ENCODE peak calls at places on chromosomes 4 and X, in five cellular contexts. X is neuronal stem cell; D is effector memory CD4-positive, alpha-beta T cell; I is ovary; K is CD4-positive, CD25-positive, alpha-beta regulatory T cell. H is an unnamed sample.
A peak's percentile ranks its signal among the peaks of the same experiment; 100 is the strongest.

GRCh38 chrX:36414056-36414455 is 494.5 kb downstream of the CFAP47 start:
- DNase-seq in X (no peak), D (no peak), I (no peak), K (no peak), H (no peak)

GRCh38 chrX:5876984-5877655 is 351.5 kb downstream of the NLGN4X start:
- DNase-seq in X (peak; percentile 2), D (no peak), I (no peak), K (no peak), H (no peak)

GRCh38 chr4:20860878-20861277 is 160.6 kb downstream of the PACRGL start:
- DNase-seq in X (no peak), D (no peak), I (no peak), K (no peak), H (no peak)

GRCh38 chr4:186249785-186250739 is 15.9 kb upstream of the F11 start:
- DNase-seq in X (no peak), D (no peak), I (no peak), K (no peak), H (no peak)

GRCh38 chr4:6495296-6495590 is 22.8 kb upstream of the PPP2R2C start:
- DNase-seq in X (no peak), D (no peak), I (no peak), K (no peak), H (no peak)

GRCh38 chr4:169810325-169811323 is 52.9 kb upstream of the HPF1 start:
- DNase-seq in X (peak; percentile 63), D (no peak), I (no peak), K (peak; percentile 70), H (peak; percentile 76)

GRCh38 chr4:143294310-143294709 is 42.4 kb upstream of the GAB1 start:
- DNase-seq in X (no peak), D (no peak), I (peak; percentile 78), K (no peak), H (no peak)

GRCh38 chr4:184961693-184962092 is 56.6 kb upstream of the HELT start:
- DNase-seq in X (no peak), D (no peak), I (no peak), K (no peak), H (no peak)

GRCh38 chr4:85565761-85566480 is 91.0 kb downstream of the ARHGAP24 start:
- DNase-seq in X (no peak), D (no peak), I (no peak), K (no peak), H (no peak)

GRCh38 chrX:134634691-134635090 is 23.6 kb downstream of the PLAC1 start:
- DNase-seq in X (no peak), D (no peak), I (no peak), K (no peak), H (no peak)

GRCh38 chrX:46444011-46444410 is 101.2 kb downstream of the ZNF674 start:
- DNase-seq in X (no peak), D (no peak), I (no peak), K (no peak), H (no peak)

GRCh38 chr4:121048165-121048564 is 24.2 kb downstream of the NDNF start:
- DNase-seq in X (no peak), D (no peak), I (no peak), K (no peak), H (no peak)

GRCh38 chr4:45030059-45030458 is 303.7 kb upstream of the GNPDA2 start:
- DNase-seq in X (no peak), D (no peak), I (no peak), K (no peak), H (no peak)

GRCh38 chr4:48343035-48343434 is 1.7 kb downstream of the SLAIN2 start:
- DNase-seq in X (no peak), D (no peak), I (no peak), K (peak; percentile 19), H (no peak)

GRCh38 chrX:92209936-92210335 is 430.8 kb downstream of the PCDH11X start:
- DNase-seq in X (no peak), D (no peak), I (no peak), K (no peak), H (no peak)

GRCh38 chr4:98586634-98587354 is 71.6 kb downstream of the TSPAN5 start:
- DNase-seq in X (no peak), D (no peak), I (no peak), K (no peak), H (no peak)

GRCh38 chrX:21741869-21742701 is 15.8 kb downstream of the SMPX start:
- DNase-seq in X (no peak), D (no peak), I (no peak), K (no peak), H (no peak)

GRCh38 chr4:27005512-27006246 is 145.0 kb downstream of the STIM2 start:
- DNase-seq in X (no peak), D (no peak), I (no peak), K (no peak), H (no peak)

GRCh38 chr4:156962551-156962974 is 9.0 kb downstream of the PDGFC start:
- DNase-seq in X (no peak), D (no peak), I (peak; percentile 50), K (no peak), H (no peak)

GRCh38 chr4:7902101-7902553 is 37.5 kb downstream of the AFAP1 start:
- DNase-seq in X (no peak), D (no peak), I (no peak), K (no peak), H (no peak)

DNA sequence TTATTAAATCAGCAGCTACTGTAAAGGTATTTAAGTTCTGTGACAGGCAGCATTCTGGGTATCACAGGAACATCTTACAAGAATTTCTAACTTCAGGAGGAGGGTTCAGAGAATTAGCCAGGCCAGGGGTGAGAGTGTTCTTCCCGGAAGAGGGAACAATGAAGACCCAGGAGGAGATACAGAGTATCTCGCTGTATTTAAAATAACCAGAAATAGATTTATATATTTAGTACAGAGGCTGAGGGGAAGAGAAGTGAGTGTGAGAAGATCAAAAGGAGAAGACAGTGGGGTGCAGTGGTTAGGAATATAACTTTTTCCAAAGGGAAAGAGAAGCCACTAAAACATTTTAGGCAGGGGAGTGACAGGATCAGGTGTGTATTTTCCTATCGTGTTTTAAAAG is 186.8 kb downstream of the RAPGEF2 start:
- DNase-seq in X (no peak), D (no peak), I (no peak), K (no peak), H (no peak)
- H3K27ac ChIP-seq in X (no peak overlapping the region), D (no peak overlapping the region), I (no peak overlapping the region), K (no peak overlapping the region), H (no peak overlapping the region)

GRCh38 chr4:177349191-177349590 is 39.5 kb downstream of the NEIL3 start:
- DNase-seq in X (no peak), D (no peak), I (no peak), K (no peak), H (no peak)

GRCh38 chr4:177348348-177348747 is 38.7 kb downstream of the NEIL3 start:
- DNase-seq in X (no peak), D (no peak), I (no peak), K (no peak), H (no peak)

GRCh38 chr4:177356191-177356590 is 46.5 kb downstream of the NEIL3 start:
- DNase-seq in X (no peak), D (no peak), I (no peak), K (no peak), H (no peak)

GRCh38 chr4:177356921-177357320 is 47.2 kb downstream of the NEIL3 start:
- DNase-seq in X (no peak), D (no peak), I (no peak), K (no peak), H (no peak)

DNA sequence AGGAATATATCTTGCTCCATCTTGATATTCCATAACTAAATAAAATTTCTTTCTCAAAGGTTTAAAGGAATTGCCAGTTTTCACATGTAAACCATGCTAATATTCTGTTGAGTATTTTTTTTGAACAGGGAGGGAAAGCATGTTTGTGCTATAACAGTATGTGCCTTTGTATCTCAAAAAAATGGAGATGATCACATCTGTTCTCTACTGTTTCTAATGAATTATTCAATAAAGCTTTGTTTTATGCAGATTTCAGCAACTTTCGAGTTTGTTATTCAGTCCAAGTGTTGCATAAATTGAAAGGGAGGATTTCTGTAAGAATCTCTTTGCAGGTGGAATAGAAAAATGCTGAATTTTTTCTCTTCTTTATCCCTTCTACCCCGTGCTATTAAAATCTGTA is 41.9 kb downstream of the NEIL3 start:
- DNase-seq in X (no peak), D (no peak), I (no peak), K (no peak), H (peak; percentile 26)
- H3K27ac ChIP-seq in X (no peak overlapping the region), D (no peak overlapping the region), I (no peak overlapping the region), K (no peak overlapping the region), H (peak overlapping the region; percentile 85)

GRCh38 chr4:52976523-52977230 is 114.6 kb downstream of the RASL11B start:
- DNase-seq in X (no peak), D (no peak), I (no peak), K (no peak), H (no peak)

GRCh38 chr4:52979821-52980590 is 117.9 kb downstream of the RASL11B start:
- DNase-seq in X (no peak), D (no peak), I (no peak), K (no peak), H (no peak)

GRCh38 chr4:52977252-52977651 is 115.1 kb downstream of the RASL11B start:
- DNase-seq in X (no peak), D (no peak), I (no peak), K (no peak), H (no peak)

GRCh38 chr4:52982246-52982950 is 120.3 kb downstream of the RASL11B start:
- DNase-seq in X (peak; percentile 24), D (no peak), I (no peak), K (peak; percentile 22), H (peak; percentile 20)

GRCh38 chr4:52979020-52979419 is 116.9 kb downstream of the RASL11B start:
- DNase-seq in X (no peak), D (no peak), I (no peak), K (no peak), H (no peak)
- H3K27ac ChIP-seq in X (no peak overlapping the region), D (no peak overlapping the region), I (no peak overlapping the region), K (no peak overlapping the region), H (no peak overlapping the region)

GRCh38 chr4:2411786-2412510 is 6.5 kb downstream of the ZFYVE28 start:
- DNase-seq in X (no peak), D (no peak), I (no peak), K (no peak), H (no peak)

GRCh38 chr4:2412534-2412884 is 5.9 kb downstream of the ZFYVE28 start:
- DNase-seq in X (no peak), D (peak; percentile 56), I (no peak), K (peak; percentile 95), H (no peak)

GRCh38 chr4:2415213-2415612 is 3.2 kb downstream of the ZFYVE28 start:
- DNase-seq in X (no peak), D (no peak), I (no peak), K (no peak), H (no peak)

GRCh38 chr4:2413821-2414610 is 4.4 kb downstream of the ZFYVE28 start:
- DNase-seq in X (no peak), D (peak; percentile 28), I (no peak), K (peak; percentile 58), H (no peak)

DNA sequence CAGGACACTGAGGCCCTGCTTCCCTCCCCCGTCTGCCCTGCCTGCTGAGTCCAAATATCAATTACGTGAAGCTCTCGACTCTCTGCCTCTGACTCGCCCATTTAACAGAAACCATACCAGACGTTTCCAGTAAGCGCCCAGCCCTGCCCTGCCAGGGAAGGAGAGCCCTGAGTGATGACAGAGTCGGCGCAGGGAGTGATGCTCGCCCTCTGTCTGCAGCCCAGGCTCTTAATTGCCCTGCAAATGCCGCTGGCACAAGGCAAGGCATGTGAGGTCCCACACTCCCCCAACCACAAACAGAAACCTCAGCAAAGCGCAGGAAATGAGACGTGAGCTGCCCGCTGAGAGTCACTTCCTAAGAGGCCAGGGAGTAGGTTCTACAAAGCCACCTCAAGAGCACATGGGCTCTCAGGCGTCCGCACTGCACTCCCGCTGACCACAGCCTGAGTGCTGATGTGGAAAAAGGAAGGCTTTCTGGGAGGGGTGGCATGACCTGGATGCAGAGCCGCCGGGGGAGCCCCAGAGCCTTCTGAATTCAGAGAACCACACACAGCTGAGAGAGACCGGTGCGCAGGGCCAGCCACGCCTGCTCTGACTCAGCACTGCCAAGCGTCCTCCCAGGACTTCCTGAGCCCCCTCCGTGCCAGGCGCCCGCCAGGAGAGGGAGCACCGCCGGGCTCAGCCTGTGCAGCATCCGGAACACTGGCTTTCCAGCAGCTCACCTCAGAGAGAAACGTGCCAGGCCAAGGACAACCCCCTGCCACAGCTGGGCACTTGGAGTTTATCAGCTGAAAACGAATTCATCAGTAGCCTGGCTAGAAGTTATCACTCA is 5.3 kb downstream of the ZFYVE28 start:
- DNase-seq in X (peak; percentile 54), D (peak; percentile 95), I (peak; percentile 48), K (peak; percentile 98), H (peak; percentile 44)
- H3K27ac ChIP-seq in X (peak overlapping the region; percentile 15), D (peak overlapping the region; percentile 89), I (no peak overlapping the region), K (peak overlapping the region; percentile 93), H (peak overlapping the region; percentile 88)

H was measured in SK-N-MC.